ENCODE peak calls at places on chromosomes 5 and 9, in ten cellular contexts. One of them, this sample, is unnamed.

GRCh38 chr9:11558043-11558442 is 945.2 kb upstream of the PTPRD start:
- DNase-seq in activated naive CD8-positive, alpha-beta T cell treated with anti-CD3 and anti-CD28 coated beads for 36 hours: no peak
- DNase-seq in EL: no peak
- DNase-seq in left ventricle myocardium inferior: no peak
- DNase-seq in SW480: no peak
- DNase-seq in gastrocnemius medialis: no peak
- DNase-seq in putamen: no peak
- DNase-seq in NAMALWA: no peak
- DNase-seq in GM04503: no peak
- DNase-seq in hippocampal formation: no peak
- DNase-seq in this sample: no peak

GRCh38 chr5:143404416-143405062 is 1.1 kb upstream of the NR3C1 start:
- DNase-seq in activated naive CD8-positive, alpha-beta T cell treated with anti-CD3 and anti-CD28 coated beads for 36 hours: peak; percentile 64
- DNase-seq in EL: peak; percentile 88
- DNase-seq in left ventricle myocardium inferior: peak; percentile 82
- DNase-seq in SW480: no peak
- DNase-seq in gastrocnemius medialis: peak; percentile 84
- DNase-seq in putamen: peak; percentile 83
- DNase-seq in NAMALWA: peak; percentile 84
- DNase-seq in GM04503: peak; percentile 56
- DNase-seq in hippocampal formation: peak; percentile 75
- DNase-seq in this sample: peak; percentile 81

GRCh38 chr5:77947051-77947428 is 170.9 kb upstream of the TBCA start:
- DNase-seq in activated naive CD8-positive, alpha-beta T cell treated with anti-CD3 and anti-CD28 coated beads for 36 hours: no peak
- DNase-seq in EL: no peak
- DNase-seq in left ventricle myocardium inferior: no peak
- DNase-seq in SW480: no peak
- DNase-seq in gastrocnemius medialis: no peak
- DNase-seq in putamen: no peak
- DNase-seq in NAMALWA: no peak
- DNase-seq in GM04503: no peak
- DNase-seq in hippocampal formation: no peak
- DNase-seq in this sample: no peak

GRCh38 chr5:140220032-140220697 is 45.2 kb downstream of the CYSTM1 start:
- DNase-seq in activated naive CD8-positive, alpha-beta T cell treated with anti-CD3 and anti-CD28 coated beads for 36 hours: no peak
- DNase-seq in EL: peak; percentile 61
- DNase-seq in left ventricle myocardium inferior: no peak
- DNase-seq in SW480: no peak
- DNase-seq in gastrocnemius medialis: peak; percentile 11
- DNase-seq in putamen: no peak
- DNase-seq in NAMALWA: no peak
- DNase-seq in GM04503: no peak
- DNase-seq in hippocampal formation: no peak
- DNase-seq in this sample: no peak

GRCh38 chr9:133112361-133113026 is 8.5 kb downstream of the RALGDS start:
- DNase-seq in activated naive CD8-positive, alpha-beta T cell treated with anti-CD3 and anti-CD28 coated beads for 36 hours: no peak
- DNase-seq in EL: no peak
- DNase-seq in left ventricle myocardium inferior: peak; percentile 45
- DNase-seq in SW480: no peak
- DNase-seq in gastrocnemius medialis: peak; percentile 71
- DNase-seq in putamen: no peak
- DNase-seq in NAMALWA: peak; percentile 38
- DNase-seq in GM04503: no peak
- DNase-seq in hippocampal formation: no peak
- DNase-seq in this sample: no peak

GRCh38 chr5:126513703-126514102 is 81.3 kb downstream of the ALDH7A1 start:
- DNase-seq in activated naive CD8-positive, alpha-beta T cell treated with anti-CD3 and anti-CD28 coated beads for 36 hours: no peak
- DNase-seq in EL: no peak
- DNase-seq in left ventricle myocardium inferior: no peak
- DNase-seq in SW480: no peak
- DNase-seq in gastrocnemius medialis: no peak
- DNase-seq in putamen: no peak
- DNase-seq in NAMALWA: no peak
- DNase-seq in GM04503: no peak
- DNase-seq in hippocampal formation: no peak
- DNase-seq in this sample: no peak

GRCh38 chr9:132673355-132673754 is 3.1 kb downstream of the GTF3C4 start:
- DNase-seq in activated naive CD8-positive, alpha-beta T cell treated with anti-CD3 and anti-CD28 coated beads for 36 hours: no peak
- DNase-seq in EL: peak; percentile 58
- DNase-seq in left ventricle myocardium inferior: no peak
- DNase-seq in SW480: peak; percentile 77
- DNase-seq in gastrocnemius medialis: no peak
- DNase-seq in putamen: no peak
- DNase-seq in NAMALWA: peak; percentile 83
- DNase-seq in GM04503: no peak
- DNase-seq in hippocampal formation: no peak
- DNase-seq in this sample: no peak

GRCh38 chr5:38809388-38810359 is 36.1 kb upstream of the OSMR start:
- DNase-seq in activated naive CD8-positive, alpha-beta T cell treated with anti-CD3 and anti-CD28 coated beads for 36 hours: peak; percentile 58
- DNase-seq in EL: peak; percentile 86
- DNase-seq in left ventricle myocardium inferior: peak; percentile 80
- DNase-seq in SW480: peak; percentile 70
- DNase-seq in gastrocnemius medialis: peak; percentile 72
- DNase-seq in putamen: peak; percentile 82
- DNase-seq in NAMALWA: peak; percentile 71
- DNase-seq in GM04503: no peak
- DNase-seq in hippocampal formation: peak; percentile 79
- DNase-seq in this sample: peak; percentile 63

This sample was measured in activated CD8-positive, alpha-beta T cell treated with anti-CD3 and anti-CD28 coated beads, Interleukin-2, amount 10 ng/mL, durations not matched to agents 7 days and 5 days.